ENCODE peak calls at places on chromosomes 7 and 10, in nine cellular contexts. One of them, this sample, is unnamed.

GRCh38 chr10:58206251-58206650 is 61.4 kb downstream of the IPMK start:
- DNase-seq in prostate gland: no peak
- DNase-seq in right lobe of liver: no peak
- DNase-seq in cardiac fibroblast: no peak
- DNase-seq in progenitor cell of endocrine pancreas: no peak
- DNase-seq in left lung: no peak
- DNase-seq in neural progenitor cell: no peak
- DNase-seq in bronchial epithelial cell: no peak
- DNase-seq in CD8-positive, alpha-beta T cell: no peak
- DNase-seq in this sample: no peak

GRCh38 chr10:102714621-102715455 is at the start of gene SFXN2:
- DNase-seq in CD8-positive, alpha-beta T cell: no peak
- DNase-seq in bronchial epithelial cell: no peak
- DNase-seq in prostate gland: peak; percentile 51
- DNase-seq in left lung: no peak
- DNase-seq in cardiac fibroblast: no peak
- DNase-seq in right lobe of liver: peak; percentile 69
- DNase-seq in neural progenitor cell: peak; percentile 76
- DNase-seq in progenitor cell of endocrine pancreas: no peak
- DNase-seq in this sample: no peak

GRCh38 chr7:95478139-95479037 is 7.4 kb upstream of the ASB4 start:
- DNase-seq in CD8-positive, alpha-beta T cell: no peak
- DNase-seq in cardiac fibroblast: peak; percentile 72
- DNase-seq in prostate gland: no peak
- DNase-seq in progenitor cell of endocrine pancreas: no peak
- DNase-seq in right lobe of liver: no peak
- DNase-seq in left lung: no peak
- DNase-seq in bronchial epithelial cell: peak; percentile 32
- DNase-seq in neural progenitor cell: peak; percentile 54
- DNase-seq in this sample: no peak

GRCh38 chr10:498760-499435 is 190.6 kb downstream of the DIP2C start:
- DNase-seq in neural progenitor cell: no peak
- DNase-seq in cardiac fibroblast: no peak
- DNase-seq in left lung: no peak
- DNase-seq in prostate gland: no peak
- DNase-seq in progenitor cell of endocrine pancreas: no peak
- DNase-seq in right lobe of liver: no peak
- DNase-seq in bronchial epithelial cell: no peak
- DNase-seq in CD8-positive, alpha-beta T cell: no peak
- DNase-seq in this sample: no peak

GRCh38 chr7:6146666-6147065 is 115.5 kb downstream of the ANKRD61 start:
- DNase-seq in left lung: no peak
- DNase-seq in CD8-positive, alpha-beta T cell: no peak
- DNase-seq in progenitor cell of endocrine pancreas: no peak
- DNase-seq in neural progenitor cell: no peak
- DNase-seq in cardiac fibroblast: no peak
- DNase-seq in bronchial epithelial cell: no peak
- DNase-seq in prostate gland: no peak
- DNase-seq in right lobe of liver: no peak
- DNase-seq in this sample: peak; percentile 25

GRCh38 chr7:106606120-106606519 is 54.8 kb downstream of the CCDC71L start:
- DNase-seq in right lobe of liver: no peak
- DNase-seq in cardiac fibroblast: no peak
- DNase-seq in CD8-positive, alpha-beta T cell: no peak
- DNase-seq in prostate gland: no peak
- DNase-seq in progenitor cell of endocrine pancreas: no peak
- DNase-seq in neural progenitor cell: no peak
- DNase-seq in left lung: no peak
- DNase-seq in bronchial epithelial cell: no peak
- DNase-seq in this sample: no peak

GRCh38 chr7:22694597-22695207 is 32.3 kb upstream of the IL6 start:
- DNase-seq in cardiac fibroblast: no peak
- DNase-seq in neural progenitor cell: no peak
- DNase-seq in left lung: no peak
- DNase-seq in CD8-positive, alpha-beta T cell: no peak
- DNase-seq in prostate gland: no peak
- DNase-seq in progenitor cell of endocrine pancreas: no peak
- DNase-seq in bronchial epithelial cell: no peak
- DNase-seq in right lobe of liver: no peak
- DNase-seq in this sample: no peak

GRCh38 chr7:92916751-92917369 is 80.5 kb upstream of the CDK6 start:
- DNase-seq in cardiac fibroblast: peak; percentile 68
- DNase-seq in CD8-positive, alpha-beta T cell: no peak
- DNase-seq in bronchial epithelial cell: peak; percentile 83
- DNase-seq in progenitor cell of endocrine pancreas: no peak
- DNase-seq in prostate gland: no peak
- DNase-seq in neural progenitor cell: peak; percentile 86
- DNase-seq in right lobe of liver: no peak
- DNase-seq in left lung: no peak
- DNase-seq in this sample: no peak

GRCh38 chr10:42743697-42744096 is 38.9 kb upstream of the BMS1 start:
- DNase-seq in progenitor cell of endocrine pancreas: no peak
- DNase-seq in left lung: no peak
- DNase-seq in neural progenitor cell: no peak
- DNase-seq in CD8-positive, alpha-beta T cell: no peak
- DNase-seq in right lobe of liver: no peak
- DNase-seq in bronchial epithelial cell: no peak
- DNase-seq in prostate gland: no peak
- DNase-seq in cardiac fibroblast: no peak
- DNase-seq in this sample: no peak

GRCh38 chr10:3484306-3485187 is 300.5 kb downstream of the KLF6 start:
- DNase-seq in progenitor cell of endocrine pancreas: no peak
- DNase-seq in right lobe of liver: no peak
- DNase-seq in left lung: no peak
- DNase-seq in cardiac fibroblast: peak; percentile 66
- DNase-seq in neural progenitor cell: no peak
- DNase-seq in bronchial epithelial cell: no peak
- DNase-seq in CD8-positive, alpha-beta T cell: no peak
- DNase-seq in prostate gland: no peak
- DNase-seq in this sample: no peak

GRCh38 chr10:34049469-34049868 is 715.0 kb upstream of the NRP1 start:
- DNase-seq in bronchial epithelial cell: no peak
- DNase-seq in CD8-positive, alpha-beta T cell: no peak
- DNase-seq in neural progenitor cell: no peak
- DNase-seq in left lung: no peak
- DNase-seq in cardiac fibroblast: no peak
- DNase-seq in right lobe of liver: no peak
- DNase-seq in progenitor cell of endocrine pancreas: no peak
- DNase-seq in prostate gland: no peak
- DNase-seq in this sample: no peak

GRCh38 chr7:111855161-111855841 is 293.0 kb upstream of the IMMP2L start:
- DNase-seq in neural progenitor cell: peak; percentile 59
- DNase-seq in cardiac fibroblast: peak; percentile 83
- DNase-seq in CD8-positive, alpha-beta T cell: no peak
- DNase-seq in bronchial epithelial cell: peak; percentile 40
- DNase-seq in prostate gland: peak; percentile 44
- DNase-seq in left lung: no peak
- DNase-seq in progenitor cell of endocrine pancreas: no peak
- DNase-seq in right lobe of liver: no peak
- DNase-seq in this sample: no peak

GRCh38 chr7:685540-685939 is 41.0 kb upstream of the DNAAF5 start:
- DNase-seq in neural progenitor cell: no peak
- DNase-seq in right lobe of liver: no peak
- DNase-seq in CD8-positive, alpha-beta T cell: no peak
- DNase-seq in left lung: no peak
- DNase-seq in prostate gland: no peak
- DNase-seq in cardiac fibroblast: no peak
- DNase-seq in bronchial epithelial cell: no peak
- DNase-seq in progenitor cell of endocrine pancreas: no peak
- DNase-seq in this sample: no peak

GRCh38 chr7:157474685-157475084 is 137.9 kb downstream of the DNAJB6 start:
- DNase-seq in neural progenitor cell: peak; percentile 39
- DNase-seq in CD8-positive, alpha-beta T cell: peak; percentile 57
- DNase-seq in right lobe of liver: no peak
- DNase-seq in progenitor cell of endocrine pancreas: no peak
- DNase-seq in left lung: no peak
- DNase-seq in cardiac fibroblast: peak; percentile 10
- DNase-seq in bronchial epithelial cell: no peak
- DNase-seq in prostate gland: no peak
- DNase-seq in this sample: peak; percentile 66
- TF ChIP-seq CTCF in neural progenitor cell: peak; percentile 52
- TF ChIP-seq CTCF in CD8-positive, alpha-beta T cell: no peak
- TF ChIP-seq CTCF in right lobe of liver: peak; percentile 21
- TF ChIP-seq CTCF in progenitor cell of endocrine pancreas: peak; percentile 46
- TF ChIP-seq CTCF in left lung: no peak
- TF ChIP-seq CTCF in cardiac fibroblast: peak; percentile 20
- TF ChIP-seq CTCF in bronchial epithelial cell: no peak
- TF ChIP-seq CTCF in prostate gland: peak; percentile 19
- TF ChIP-seq CTCF in this sample: peak; percentile 55

GRCh38 chr7:70808876-70809275 is 323.1 kb upstream of the GALNT17 start:
- DNase-seq in left lung: no peak
- DNase-seq in neural progenitor cell: no peak
- DNase-seq in bronchial epithelial cell: no peak
- DNase-seq in right lobe of liver: no peak
- DNase-seq in cardiac fibroblast: no peak
- DNase-seq in progenitor cell of endocrine pancreas: no peak
- DNase-seq in CD8-positive, alpha-beta T cell: no peak
- DNase-seq in prostate gland: no peak
- DNase-seq in this sample: no peak

GRCh38 chr7:70810558-70811139 is 321.3 kb upstream of the GALNT17 start:
- DNase-seq in left lung: no peak
- DNase-seq in neural progenitor cell: no peak
- DNase-seq in progenitor cell of endocrine pancreas: no peak
- DNase-seq in prostate gland: no peak
- DNase-seq in CD8-positive, alpha-beta T cell: no peak
- DNase-seq in bronchial epithelial cell: no peak
- DNase-seq in right lobe of liver: no peak
- DNase-seq in cardiac fibroblast: no peak
- DNase-seq in this sample: peak; percentile 15

GRCh38 chr7:70807650-70808049 is 324.3 kb upstream of the GALNT17 start:
- DNase-seq in right lobe of liver: no peak
- DNase-seq in cardiac fibroblast: no peak
- DNase-seq in prostate gland: no peak
- DNase-seq in left lung: no peak
- DNase-seq in bronchial epithelial cell: no peak
- DNase-seq in CD8-positive, alpha-beta T cell: no peak
- DNase-seq in progenitor cell of endocrine pancreas: no peak
- DNase-seq in neural progenitor cell: no peak
- DNase-seq in this sample: peak; percentile 29

GRCh38 chr7:70812511-70812910 is 319.4 kb upstream of the GALNT17 start:
- DNase-seq in progenitor cell of endocrine pancreas: no peak
- DNase-seq in left lung: no peak
- DNase-seq in neural progenitor cell: peak; percentile 52
- DNase-seq in CD8-positive, alpha-beta T cell: no peak
- DNase-seq in prostate gland: no peak
- DNase-seq in cardiac fibroblast: no peak
- DNase-seq in right lobe of liver: no peak
- DNase-seq in bronchial epithelial cell: no peak
- DNase-seq in this sample: no peak
- TF ChIP-seq CTCF in progenitor cell of endocrine pancreas: peak; percentile 22
- TF ChIP-seq CTCF in left lung: peak; percentile 11
- TF ChIP-seq CTCF in neural progenitor cell: peak; percentile 66
- TF ChIP-seq CTCF in CD8-positive, alpha-beta T cell: no peak
- TF ChIP-seq CTCF in prostate gland: no peak
- TF ChIP-seq CTCF in cardiac fibroblast: no peak
- TF ChIP-seq CTCF in right lobe of liver: peak; percentile 67
- TF ChIP-seq CTCF in bronchial epithelial cell: peak; percentile 16
- TF ChIP-seq CTCF in this sample: peak; percentile 48

GRCh38 chr7:70040971-70041766 is 442.9 kb downstream of the AUTS2 start:
- DNase-seq in progenitor cell of endocrine pancreas: no peak
- DNase-seq in left lung: no peak
- DNase-seq in CD8-positive, alpha-beta T cell: no peak
- DNase-seq in cardiac fibroblast: peak; percentile 17
- DNase-seq in bronchial epithelial cell: peak; percentile 21
- DNase-seq in neural progenitor cell: peak; percentile 31
- DNase-seq in right lobe of liver: no peak
- DNase-seq in prostate gland: no peak
- DNase-seq in this sample: no peak

GRCh38 chr7:70044525-70044924 is 446.2 kb downstream of the AUTS2 start:
- DNase-seq in prostate gland: no peak
- DNase-seq in CD8-positive, alpha-beta T cell: no peak
- DNase-seq in neural progenitor cell: no peak
- DNase-seq in bronchial epithelial cell: no peak
- DNase-seq in right lobe of liver: no peak
- DNase-seq in cardiac fibroblast: no peak
- DNase-seq in progenitor cell of endocrine pancreas: no peak
- DNase-seq in left lung: no peak
- DNase-seq in this sample: no peak

GRCh38 chr7:70044064-70044463 is 445.8 kb downstream of the AUTS2 start:
- DNase-seq in cardiac fibroblast: no peak
- DNase-seq in bronchial epithelial cell: no peak
- DNase-seq in left lung: no peak
- DNase-seq in prostate gland: no peak
- DNase-seq in progenitor cell of endocrine pancreas: no peak
- DNase-seq in right lobe of liver: no peak
- DNase-seq in CD8-positive, alpha-beta T cell: no peak
- DNase-seq in neural progenitor cell: no peak
- DNase-seq in this sample: no peak

GRCh38 chr7:70043139-70043538 is 444.9 kb downstream of the AUTS2 start:
- DNase-seq in right lobe of liver: no peak
- DNase-seq in neural progenitor cell: no peak
- DNase-seq in CD8-positive, alpha-beta T cell: no peak
- DNase-seq in progenitor cell of endocrine pancreas: no peak
- DNase-seq in left lung: no peak
- DNase-seq in cardiac fibroblast: no peak
- DNase-seq in prostate gland: no peak
- DNase-seq in bronchial epithelial cell: no peak
- DNase-seq in this sample: no peak

DNA sequence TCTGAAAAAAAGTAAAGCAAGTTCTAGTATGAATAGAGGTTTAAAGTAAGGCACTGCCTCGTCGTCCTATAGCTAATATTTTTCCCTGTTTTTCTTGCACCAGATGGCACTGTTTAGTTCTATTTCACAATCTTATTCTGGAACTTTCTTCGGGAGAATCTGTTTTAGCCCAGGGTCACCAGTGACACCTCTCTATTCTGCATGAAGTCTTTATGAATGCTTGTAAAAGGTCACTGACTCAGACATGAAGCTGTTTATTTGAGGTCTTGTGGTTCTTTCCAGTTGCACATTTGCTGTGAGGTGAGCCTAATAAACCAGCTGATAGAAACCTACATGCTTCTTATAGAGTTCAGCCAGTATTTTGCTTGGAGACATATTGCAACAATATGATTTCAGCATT is 444.3 kb downstream of the AUTS2 start:
- DNase-seq in right lobe of liver: no peak
- DNase-seq in bronchial epithelial cell: peak; percentile 12
- DNase-seq in neural progenitor cell: no peak
- DNase-seq in prostate gland: no peak
- DNase-seq in cardiac fibroblast: peak; percentile 4
- DNase-seq in progenitor cell of endocrine pancreas: no peak
- DNase-seq in left lung: no peak
- DNase-seq in CD8-positive, alpha-beta T cell: no peak
- DNase-seq in this sample: no peak
- TF ChIP-seq CTCF in right lobe of liver: peak; percentile 43
- TF ChIP-seq CTCF in bronchial epithelial cell: no peak
- TF ChIP-seq CTCF in neural progenitor cell: peak; percentile 17
- TF ChIP-seq CTCF in prostate gland: peak; percentile 17
- TF ChIP-seq CTCF in cardiac fibroblast: no peak
- TF ChIP-seq CTCF in progenitor cell of endocrine pancreas: peak; percentile 22
- TF ChIP-seq CTCF in left lung: peak; percentile 16
- TF ChIP-seq CTCF in CD8-positive, alpha-beta T cell: no peak
- TF ChIP-seq CTCF in this sample: peak; percentile 60

DNA sequence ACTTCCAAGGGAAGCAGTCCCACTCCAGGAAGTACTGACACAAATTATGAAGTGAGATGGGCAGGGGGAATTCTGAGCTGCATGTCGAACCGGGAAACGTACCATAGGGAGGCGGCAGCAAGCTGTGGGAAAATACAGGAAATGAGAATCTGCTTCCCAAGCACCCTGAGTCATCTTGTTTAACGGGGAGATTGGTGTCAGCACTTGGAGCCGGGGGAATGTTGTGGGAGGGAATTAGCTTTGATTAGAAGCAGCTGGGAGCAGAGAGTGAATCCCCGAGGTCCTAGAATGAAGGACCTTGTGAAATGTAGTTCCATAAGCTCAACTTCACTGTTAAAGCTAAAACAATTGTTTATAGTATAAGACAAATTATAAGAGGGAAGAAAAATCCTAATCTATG is 141.4 kb upstream of the PRKCQ start:
- DNase-seq in cardiac fibroblast: peak; percentile 82
- DNase-seq in left lung: no peak
- DNase-seq in prostate gland: no peak
- DNase-seq in CD8-positive, alpha-beta T cell: no peak
- DNase-seq in bronchial epithelial cell: peak; percentile 90
- DNase-seq in progenitor cell of endocrine pancreas: no peak
- DNase-seq in right lobe of liver: no peak
- DNase-seq in neural progenitor cell: no peak
- DNase-seq in this sample: no peak
- TF ChIP-seq CTCF in cardiac fibroblast: peak; percentile 7
- TF ChIP-seq CTCF in left lung: no peak
- TF ChIP-seq CTCF in prostate gland: no peak
- TF ChIP-seq CTCF in CD8-positive, alpha-beta T cell: no peak
- TF ChIP-seq CTCF in bronchial epithelial cell: peak; percentile 51
- TF ChIP-seq CTCF in progenitor cell of endocrine pancreas: no peak
- TF ChIP-seq CTCF in right lobe of liver: no peak
- TF ChIP-seq CTCF in neural progenitor cell: no peak
- TF ChIP-seq CTCF in this sample: no peak